ENCODE peak calls at places on chromosomes 16 and 17, in seven cellular contexts. U is aorta, I is ascending aorta, B is IMR-90, J is stomach, S is uterus, V is A549. Z is an unnamed sample. For H3K4me1, the result is how much of the 10 kb centered on the place peaks cover.

GRCh38 chr16:19655242-19655777 is 62.7 kb downstream of the KNOP1 start:
- DNase-seq in I (no peak), U (no peak), J (no peak), B (no peak), S (no peak), V (no peak), Z (no peak)

GRCh38 chr17:28698253-28698941 is 13.3 kb downstream of the PROCA1 start:
- DNase-seq in V (peak), I (no peak), U (no peak), J (peak), S (no peak), B (no peak), Z (no peak)

GRCh38 chr17:17305282-17305801 is 2.2 kb downstream of the NT5M start:
- DNase-seq in I (no peak), U (no peak), B (no peak), J (no peak), V (no peak), S (no peak), Z (no peak)

GRCh38 chr17:17114592-17115225 is 72.5 kb downstream of the MPRIP start:
- DNase-seq in J (no peak), U (peak), V (no peak), S (no peak), I (no peak), B (no peak), Z (no peak)

GRCh38 chr16:2233872-2234812 is 2.1 kb upstream of the DNASE1L2 start:
- DNase-seq in I (no peak), B (no peak), U (no peak), V (no peak), S (no peak), J (no peak), Z (no peak)

GRCh38 chr17:81187120-81187519 is 21.1 kb upstream of the AATK start:
- DNase-seq in B (no peak), U (no peak), J (no peak), S (no peak), V (no peak), I (no peak), Z (no peak)

GRCh38 chr17:80653856-80654255 is 109.2 kb downstream of the RPTOR start:
- DNase-seq in V (no peak), B (no peak), U (no peak), I (no peak), S (no peak), J (no peak), Z (no peak)

GRCh38 chr17:79920751-79921410 is 81.6 kb upstream of the CBX4 start:
- DNase-seq in J (no peak), S (no peak), I (no peak), U (no peak), V (no peak), B (no peak), Z (peak)

GRCh38 chr17:27106347-27106981 is 187.4 kb upstream of the WSB1 start:
- DNase-seq in I (no peak), U (no peak), J (no peak), B (no peak), V (no peak), S (no peak), Z (no peak)

GRCh38 chr16:11725457-11725856 is 17.2 kb downstream of the TXNDC11 start:
- DNase-seq in I (no peak), V (no peak), U (no peak), B (peak), S (no peak), J (no peak), Z (no peak)

DNA sequence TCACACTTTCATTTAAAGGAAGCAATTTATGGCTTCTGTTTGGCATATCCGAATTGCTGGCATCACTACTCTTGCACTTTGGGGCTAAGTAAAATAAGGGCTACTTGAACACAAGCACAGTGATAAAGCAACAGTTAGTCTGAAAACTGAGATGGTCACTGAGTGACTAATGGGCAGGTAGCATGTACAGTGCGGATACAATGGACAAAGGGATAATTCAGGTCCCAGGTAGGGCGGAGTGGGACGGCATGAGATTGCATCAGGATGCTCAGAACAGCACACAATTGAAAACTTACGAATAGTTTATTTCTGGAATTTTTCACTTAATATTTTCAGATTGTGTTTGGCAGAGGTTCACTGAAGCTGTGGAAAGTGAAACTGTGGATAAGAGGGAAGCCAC is 9.2 kb upstream of the SMIM36 start:
- DNase-seq in S (no peak), J (no peak), V (no peak), U (no peak), I (no peak), B (no peak), Z (no peak)
- H3K4me1 ChIP-seq in S (under half), J (under half), V (under half), U (under half), I (under half), B (under half), Z (under half)

GRCh38 chr17:48547839-48548686 is 3.2 kb upstream of the HOXB2 start:
- DNase-seq in S (no peak), U (no peak), J (no peak), B (peak), V (no peak), I (no peak), Z (no peak)

GRCh38 chr17:48550313-48551205 is 5.7 kb upstream of the HOXB2 start:
- DNase-seq in S (no peak), U (no peak), V (no peak), J (no peak), B (peak), I (no peak), Z (no peak)

GRCh38 chr17:48551206-48551597 is 6.3 kb upstream of the HOXB2 start:
- DNase-seq in V (no peak), J (no peak), B (peak), S (no peak), I (no peak), U (no peak), Z (no peak)

GRCh38 chr17:48548687-48549621 is 4.0 kb upstream of the HOXB2 start:
- DNase-seq in I (no peak), S (no peak), B (peak), U (no peak), J (no peak), V (no peak), Z (no peak)

GRCh38 chr17:48549909-48550308 is 5.0 kb upstream of the HOXB2 start:
- DNase-seq in U (no peak), V (no peak), J (no peak), I (no peak), S (no peak), B (peak), Z (no peak)
- H3K4me1 ChIP-seq in U (under half), V (under half), J (under half), I (under half), S (under half), B (under half), Z (under half)

DNA sequence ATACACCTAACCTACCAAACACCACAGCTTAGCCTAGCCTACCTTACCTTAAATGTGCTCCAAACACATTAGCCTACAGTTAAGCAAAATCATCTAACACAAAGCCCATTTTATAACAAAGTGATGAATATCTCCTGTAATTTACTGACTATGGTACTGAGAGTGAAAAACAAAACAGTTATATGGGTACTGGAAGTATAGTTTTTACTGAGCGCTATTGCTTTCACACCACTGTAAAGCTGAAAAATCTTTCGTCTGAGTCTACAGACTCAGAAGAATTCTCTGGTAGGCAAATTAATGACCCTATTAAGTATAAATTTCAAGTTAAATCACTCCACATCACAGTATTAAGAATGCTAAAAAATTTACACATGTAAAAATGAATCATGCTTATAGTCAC is 3.4 kb downstream of the GRB2 start:
- DNase-seq in I (no peak), V (no peak), J (no peak), U (no peak), B (no peak), S (no peak), Z (no peak)
- H3K4me1 ChIP-seq in I (under half), V (under half), J (under half), U (under half), B (under half), S (under half), Z (under half)

GRCh38 chr17:58337126-58337599 is 8.6 kb upstream of the TSPOAP1 start:
- DNase-seq in V (no peak), I (no peak), U (no peak), J (no peak), B (peak), S (no peak), Z (no peak)

GRCh38 chr17:58334661-58335060 is 6.1 kb upstream of the TSPOAP1 start:
- DNase-seq in S (no peak), J (no peak), B (no peak), U (no peak), I (no peak), V (no peak), Z (no peak)

GRCh38 chr17:58336456-58337094 is 8.0 kb upstream of the TSPOAP1 start:
- DNase-seq in J (no peak), B (peak), I (no peak), V (no peak), S (no peak), U (no peak), Z (no peak)

GRCh38 chr17:58335061-58335731 is 6.6 kb upstream of the TSPOAP1 start:
- DNase-seq in V (no peak), U (no peak), I (no peak), J (no peak), B (no peak), S (no peak), Z (no peak)

GRCh38 chr17:58335779-58336455 is 7.3 kb upstream of the TSPOAP1 start:
- DNase-seq in S (no peak), B (no peak), U (no peak), V (no peak), I (no peak), J (peak), Z (no peak)
- H3K4me1 ChIP-seq in S (under half), B (under half), U (under half), V (under half), I (under half), J (under half), Z (under half)

DNA sequence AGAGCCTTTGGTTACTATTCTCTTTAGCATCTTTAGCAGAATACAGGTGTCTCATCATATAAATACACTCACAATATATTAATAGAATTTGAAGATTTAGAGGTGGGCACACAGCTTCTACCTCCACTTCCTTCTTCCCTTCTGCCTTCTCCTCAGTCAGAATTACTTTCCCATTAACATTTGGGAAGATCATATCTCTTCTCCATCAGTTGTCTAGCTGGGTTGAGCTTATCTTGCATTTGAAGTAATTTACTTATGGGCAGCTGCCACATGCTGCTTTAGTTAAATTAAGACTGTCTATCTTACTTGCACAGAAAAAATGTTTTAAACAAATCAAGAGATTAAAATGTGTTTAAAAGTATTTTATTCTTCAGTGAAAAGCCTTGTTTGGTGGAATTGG is 110.1 kb upstream of the ASIC2 start:
- DNase-seq in U (no peak), V (no peak), J (no peak), I (no peak), S (no peak), B (no peak), Z (no peak)
- H3K4me1 ChIP-seq in U (under half), V (under half), J (under half), I (under half), S (under half), B (under half), Z (under half)

GRCh38 chr17:50212121-50212843 is 10.9 kb upstream of the COL1A1 start:
- DNase-seq in U (peak), J (no peak), V (no peak), B (peak), S (peak), I (no peak), Z (no peak)
- H3K4me1 ChIP-seq in U (under half), J (under half), V (under half), B (half or more), S (under half), I (under half), Z (under half)

GRCh38 chr16:81472391-81472790 is 27.8 kb downstream of the CMIP start:
- DNase-seq in B (no peak), I (no peak), S (no peak), J (no peak), U (no peak), V (no peak), Z (no peak)

GRCh38 chr16:81471882-81472281 is 27.3 kb downstream of the CMIP start:
- DNase-seq in U (no peak), J (no peak), B (no peak), I (no peak), V (no peak), S (no peak), Z (no peak)

GRCh38 chr16:81473561-81473960 is 29.0 kb downstream of the CMIP start:
- DNase-seq in B (peak), V (no peak), U (no peak), J (no peak), I (no peak), S (no peak), Z (no peak)

GRCh38 chr16:81473066-81473488 is 28.5 kb downstream of the CMIP start:
- DNase-seq in B (no peak), S (no peak), V (no peak), I (no peak), J (no peak), U (no peak), Z (no peak)

GRCh38 chr16:81473969-81474959 is 29.7 kb downstream of the CMIP start:
- DNase-seq in S (no peak), U (no peak), I (no peak), V (no peak), B (no peak), J (no peak), Z (no peak)
- H3K4me1 ChIP-seq in S (under half), U (under half), I (under half), V (half or more), B (under half), J (half or more), Z (under half)

DNA sequence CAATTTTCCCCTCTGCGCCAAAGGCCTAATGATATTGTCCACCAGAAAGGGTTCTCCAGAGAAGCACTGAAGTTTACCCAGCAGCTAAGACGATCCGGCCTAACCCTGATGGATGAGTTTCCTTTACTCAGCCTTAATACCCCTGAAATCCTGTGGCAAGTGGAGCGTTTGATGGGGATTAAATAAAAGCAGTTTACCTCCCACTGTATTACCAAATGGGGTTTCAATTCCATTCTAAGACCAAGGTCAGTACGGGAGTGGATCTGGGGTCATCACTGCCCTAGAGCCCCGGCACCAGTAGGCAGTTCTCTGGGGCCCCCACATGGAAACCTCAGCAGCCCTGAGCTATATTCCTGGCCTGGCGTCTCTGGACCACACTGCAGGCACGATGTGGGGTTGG is 97.1 kb upstream of the NOL11 start:
- DNase-seq in J (no peak), B (no peak), U (no peak), V (no peak), S (no peak), I (no peak), Z (no peak)
- H3K4me1 ChIP-seq in J (under half), B (under half), U (under half), V (under half), S (under half), I (under half), Z (under half)

GRCh38 chr17:50347894-50348291 is 2.0 kb downstream of the XYLT2 start:
- DNase-seq in B (no peak), S (no peak), I (no peak), J (no peak), U (no peak), V (no peak), Z (no peak)

GRCh38 chr17:50347087-50347893 is 1.4 kb downstream of the XYLT2 start:
- DNase-seq in I (no peak), V (no peak), B (peak), U (no peak), S (no peak), J (no peak), Z (no peak)

GRCh38 chr17:50348522-50349240 is 2.8 kb downstream of the XYLT2 start:
- DNase-seq in V (no peak), S (no peak), J (peak), I (no peak), U (no peak), B (peak), Z (no peak)

GRCh38 chr17:50350733-50351132 is 4.8 kb downstream of the XYLT2 start:
- DNase-seq in V (no peak), S (no peak), J (no peak), B (no peak), I (no peak), U (no peak), Z (no peak)

DNA sequence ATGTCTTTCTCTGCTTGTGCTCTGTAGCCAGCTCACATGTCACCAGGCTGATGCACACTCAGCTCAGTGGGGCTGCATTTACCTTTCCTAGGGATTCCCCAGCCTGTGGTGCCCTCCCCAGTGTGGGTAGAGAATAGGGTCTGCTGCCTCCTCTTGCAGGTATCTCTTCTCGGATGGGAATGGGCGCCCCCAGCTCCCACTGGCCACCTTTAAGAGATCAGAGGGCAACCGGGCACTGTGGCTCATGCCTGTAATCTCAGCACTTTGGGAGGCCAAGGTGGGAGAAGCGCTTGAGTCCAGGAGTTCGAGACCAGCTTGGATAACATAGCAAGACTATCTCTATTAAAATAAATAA is 3.3 kb downstream of the XYLT2 start:
- DNase-seq in U (no peak), V (no peak), I (no peak), S (no peak), B (no peak), J (no peak), Z (no peak)
- H3K4me1 ChIP-seq in U (under half), V (under half), I (under half), S (under half), B (under half), J (half or more), Z (under half)

GRCh38 chr17:19304751-19305150 is 57.8 kb downstream of the B9D1 start:
- DNase-seq in I (no peak), V (no peak), U (no peak), J (no peak), B (no peak), S (no peak), Z (no peak)

GRCh38 chr17:19306160-19307111 is 56.1 kb downstream of the B9D1 start:
- DNase-seq in S (no peak), U (no peak), V (no peak), I (no peak), B (no peak), J (peak), Z (no peak)

GRCh38 chr17:19305261-19305660 is 57.3 kb downstream of the B9D1 start:
- DNase-seq in J (no peak), I (no peak), S (no peak), B (no peak), U (no peak), V (no peak), Z (no peak)

GRCh38 chr17:19304209-19304608 is 58.3 kb downstream of the B9D1 start:
- DNase-seq in S (peak), V (peak), U (peak), J (peak), I (peak), B (peak), Z (peak)

DNA sequence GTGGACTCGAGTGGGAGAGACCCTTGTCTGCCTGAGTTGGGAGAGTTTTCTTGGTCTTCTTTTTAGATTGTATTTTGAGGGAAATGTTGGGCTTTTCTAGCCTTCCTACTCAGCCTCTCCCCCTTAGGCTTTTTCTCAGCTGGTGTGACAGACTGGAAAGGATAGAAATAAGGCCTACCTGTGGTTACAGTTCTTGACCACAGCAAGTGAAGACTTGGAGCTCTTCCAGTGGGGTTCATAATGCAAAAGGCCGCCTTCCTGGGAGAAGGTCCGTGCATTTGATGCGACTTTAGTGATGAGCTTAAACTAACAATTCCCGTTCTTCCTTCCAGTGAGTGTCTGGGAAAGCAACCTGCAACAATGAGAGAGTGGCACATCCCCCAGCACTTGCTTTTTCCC is 56.8 kb downstream of the B9D1 start:
- DNase-seq in U (no peak), I (no peak), S (no peak), V (no peak), B (no peak), J (no peak), Z (no peak)
- H3K4me1 ChIP-seq in U (under half), I (under half), S (under half), V (under half), B (under half), J (under half), Z (under half)

Z was measured in psoas muscle.